ENCODE peak calls at places on chromosomes 16 and 17, in five cellular contexts. I is sigmoid colon, C is H1, J is breast epithelium, N is tibial artery. G is an unnamed sample.

GRCh38 chr16:626787-627457 is 3.9 kb upstream of the WFIKKN1 start:
- DNase-seq in I (peak; percentile 84), C (no peak), J (no peak), N (no peak), G (no peak)

GRCh38 chr17:37787055-37787720 is 42.3 kb upstream of the HNF1B start:
- DNase-seq in I (no peak), C (no peak), J (no peak), N (no peak), G (no peak)

GRCh38 chr17:632551-632950 is 82.1 kb downstream of the VPS53 start:
- DNase-seq in I (no peak), C (no peak), J (no peak), N (no peak), G (no peak)

GRCh38 chr16:89009343-89010209 is 32.6 kb upstream of the CBFA2T3 start:
- DNase-seq in I (peak; percentile 58), C (peak; percentile 65), J (no peak), N (peak; percentile 33), G (peak; percentile 77)

GRCh38 chr17:79934653-79934970 is 95.4 kb upstream of the CBX4 start:
- DNase-seq in I (no peak), C (no peak), J (no peak), N (no peak), G (no peak)

GRCh38 chr17:70767102-70767701 is 597.9 kb downstream of the KCNJ2 start:
- DNase-seq in I (no peak), C (no peak), J (no peak), N (no peak), G (peak; percentile 53)

GRCh38 chr16:89822188-89823086 is 5.8 kb upstream of the SPIRE2 start:
- DNase-seq in I (no peak), C (no peak), J (no peak), N (no peak), G (peak; percentile 44)

GRCh38 chr17:51155416-51155815 is 2.1 kb downstream of the NME1 start:
- DNase-seq in I (no peak), C (no peak), J (no peak), N (no peak), G (no peak)

GRCh38 chr16:69340095-69340644 is 598 bp downstream of the NIP7 start:
- DNase-seq in I (no peak), C (no peak), J (no peak), N (no peak), G (peak; percentile 10)

GRCh38 chr17:53353919-53354351 is 468.8 kb upstream of the KIF2B start:
- DNase-seq in I (peak; percentile 78), C (no peak), J (no peak), N (no peak), G (no peak)

GRCh38 chr16:56939801-56940200 is 7.9 kb downstream of the HERPUD1 start:
- DNase-seq in I (peak; percentile 26), C (no peak), J (no peak), N (peak; percentile 23), G (no peak)

GRCh38 chr17:59800530-59800942 is 92.2 kb downstream of the TUBD1 start:
- DNase-seq in I (no peak), C (no peak), J (no peak), N (no peak), G (no peak)

GRCh38 chr17:76725580-76726230 is 701 bp downstream of the JMJD6 start:
- DNase-seq in I (peak; percentile 90), C (no peak), J (peak; percentile 75), N (peak; percentile 91), G (no peak)

GRCh38 chr17:83203472-83204221 is 124.2 kb downstream of the METRNL start:
- DNase-seq in I (peak; percentile 65), C (peak; percentile 28), J (peak; percentile 16), N (peak; percentile 79), G (no peak)

GRCh38 chr17:44925731-44926697 is 10.7 kb upstream of the GFAP start:
- DNase-seq in I (peak; percentile 61), C (no peak), J (no peak), N (peak; percentile 43), G (no peak)

GRCh38 chr17:66777689-66778225 is 57.2 kb upstream of the CACNG5 start:
- DNase-seq in I (no peak), C (peak; percentile 62), J (no peak), N (no peak), G (peak; percentile 37)
- H3K4me3 ChIP-seq in I (no peak overlapping the region), C (no peak overlapping the region), J (no peak overlapping the region), N (no peak overlapping the region), G (no peak overlapping the region)

GRCh38 chr17:47789611-47790520 is 31.7 kb downstream of the OSBPL7 start:
- DNase-seq in I (no peak), C (peak; percentile 83), J (no peak), N (no peak), G (peak; percentile 87)
- H3K4me3 ChIP-seq in I (peak overlapping the region; percentile 49), C (peak overlapping the region; percentile 66), J (peak overlapping the region; percentile 46), N (peak overlapping the region; percentile 45), G (peak overlapping the region; percentile 59)

GRCh38 chr16:50024207-50024606 is 818 bp upstream of the CNEP1R1 start:
- DNase-seq in I (no peak), C (no peak), J (no peak), N (no peak), G (no peak)
- H3K4me3 ChIP-seq in I (no peak overlapping the region), C (no peak overlapping the region), J (no peak overlapping the region), N (no peak overlapping the region), G (no peak overlapping the region)

GRCh38 chr16:49529646-49530045 is 156.0 kb downstream of the C16orf78 start:
- DNase-seq in I (no peak), C (no peak), J (no peak), N (no peak), G (no peak)

GRCh38 chr16:49526966-49527365 is 153.4 kb downstream of the C16orf78 start:
- DNase-seq in I (no peak), C (no peak), J (no peak), N (no peak), G (no peak)

GRCh38 chr16:49528564-49529150 is 155.1 kb downstream of the C16orf78 start:
- DNase-seq in I (no peak), C (no peak), J (no peak), N (no peak), G (no peak)

GRCh38 chr16:49527621-49528020 is 154.0 kb downstream of the C16orf78 start:
- DNase-seq in I (no peak), C (no peak), J (no peak), N (no peak), G (no peak)

GRCh38 chr16:49528035-49528434 is 154.4 kb downstream of the C16orf78 start:
- DNase-seq in I (no peak), C (no peak), J (no peak), N (no peak), G (no peak)
- H3K4me3 ChIP-seq in I (peak overlapping the region; percentile 38), C (no peak overlapping the region), J (peak overlapping the region; percentile 36), N (peak overlapping the region; percentile 36), G (no peak overlapping the region)

G was measured in neural progenitor cell.